ENCODE peak calls at places on chromosomes 2 and 18, in seven cellular contexts. N is gastrocnemius medialis, F is GM06990, Q is K562, E is upper lobe of right lung, A is BJ, G is AG04449. D is an unnamed sample.
A peak's percentile ranks its signal among the peaks of the same experiment; 100 is the strongest.

GRCh38 chr2:160411955-160412354 is 81.7 kb downstream of the RBMS1 start:
- DNase-seq in N (no peak), F (no peak), Q (no peak), E (no peak), A (no peak), G (no peak), D (no peak)

GRCh38 chr18:44409071-44409470 is 271.6 kb upstream of the SETBP1 start:
- DNase-seq in N (no peak), F (no peak), Q (no peak), E (no peak), A (no peak), G (no peak), D (no peak)

GRCh38 chr18:77433076-77433475 is 183.4 kb downstream of the GALR1 start:
- DNase-seq in N (no peak), F (no peak), Q (no peak), E (no peak), A (no peak), G (no peak), D (no peak)

GRCh38 chr2:26978061-26978596 is 7.7 kb downstream of the MAPRE3 start:
- DNase-seq in N (peak; percentile 77), F (no peak), Q (peak; percentile 68), E (peak; percentile 86), A (no peak), G (no peak), D (no peak)

GRCh38 chr2:33213648-33214047 is 262.8 kb upstream of the RASGRP3 start:
- DNase-seq in N (no peak), F (no peak), Q (no peak), E (no peak), A (no peak), G (no peak), D (no peak)

GRCh38 chr2:172578860-172579512 is 23.1 kb downstream of the PDK1 start:
- DNase-seq in N (no peak), F (no peak), Q (no peak), E (no peak), A (no peak), G (no peak), D (no peak)

GRCh38 chr2:241680827-241681599 is 5.6 kb downstream of the DTYMK start:
- DNase-seq in N (no peak), F (no peak), Q (no peak), E (no peak), A (peak; percentile 88), G (peak; percentile 93), D (no peak)

GRCh38 chr2:173568054-173568453 is 213.4 kb downstream of the CDCA7 start:
- DNase-seq in N (no peak), F (no peak), Q (peak; percentile 37), E (no peak), A (no peak), G (no peak), D (peak; percentile 19)

GRCh38 chr2:193446967-193447366 is 1252.2 kb upstream of the TMEFF2 start:
- DNase-seq in N (no peak), F (no peak), Q (no peak), E (no peak), A (no peak), G (no peak), D (no peak)

GRCh38 chr2:203720011-203720410 is 13.6 kb downstream of the CD28 start:
- DNase-seq in N (no peak), F (no peak), Q (no peak), E (no peak), A (no peak), G (no peak), D (no peak)

GRCh38 chr2:230950833-230951339 is 25.8 kb upstream of the GPR55 start:
- DNase-seq in N (no peak), F (no peak), Q (no peak), E (no peak), A (no peak), G (no peak), D (no peak)

GRCh38 chr2:197673606-197674005 is 1.8 kb downstream of the RFTN2 start:
- DNase-seq in N (no peak), F (no peak), Q (no peak), E (no peak), A (no peak), G (no peak), D (no peak)

GRCh38 chr2:197672494-197672893 is 2.9 kb downstream of the RFTN2 start:
- DNase-seq in N (no peak), F (no peak), Q (no peak), E (no peak), A (no peak), G (no peak), D (no peak)

GRCh38 chr2:197674060-197674459 is 1.3 kb downstream of the RFTN2 start:
- DNase-seq in N (no peak), F (no peak), Q (no peak), E (no peak), A (no peak), G (no peak), D (no peak)

GRCh38 chr2:197674546-197674945 is 841 bp downstream of the RFTN2 start:
- DNase-seq in N (no peak), F (no peak), Q (no peak), E (no peak), A (no peak), G (no peak), D (no peak)

DNA sequence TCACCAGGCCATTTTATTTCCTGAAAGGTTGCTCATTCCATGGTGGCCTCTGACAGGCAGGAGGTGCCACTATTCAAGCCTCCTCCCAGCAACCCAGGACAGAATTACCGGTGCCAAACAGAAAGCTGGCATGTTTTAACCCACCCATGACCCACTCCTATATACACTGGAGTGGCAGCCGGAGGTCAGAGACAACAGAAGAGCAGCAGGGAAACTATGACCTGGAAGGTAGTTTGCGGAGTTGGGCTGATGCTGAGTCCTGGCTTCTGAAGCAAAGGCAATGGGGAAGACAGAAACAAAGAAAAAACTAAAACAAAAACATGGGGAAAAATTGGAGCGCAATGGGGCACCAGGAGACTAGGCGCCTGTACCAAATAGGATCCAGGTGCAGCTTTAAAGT is 2.2 kb downstream of the RFTN2 start:
- DNase-seq in N (no peak), F (no peak), Q (no peak), E (no peak), A (no peak), G (no peak), D (no peak)
- H3K4me3 ChIP-seq in N (no peak overlapping the region), F (no peak overlapping the region), Q (no peak overlapping the region), E (peak overlapping the region; percentile 38), A (no peak overlapping the region), G (peak overlapping the region; percentile 30), D (peak overlapping the region; percentile 28)

GRCh38 chr2:40148344-40148743 is 303.5 kb downstream of the SLC8A1 start:
- DNase-seq in N (no peak), F (no peak), Q (no peak), E (no peak), A (no peak), G (no peak), D (no peak)

GRCh38 chr2:40147360-40147759 is 304.5 kb downstream of the SLC8A1 start:
- DNase-seq in N (no peak), F (no peak), Q (no peak), E (no peak), A (no peak), G (no peak), D (no peak)

GRCh38 chr2:40138327-40138726 is 313.6 kb downstream of the SLC8A1 start:
- DNase-seq in N (no peak), F (no peak), Q (no peak), E (no peak), A (no peak), G (no peak), D (no peak)

GRCh38 chr2:40144022-40144421 is 307.9 kb downstream of the SLC8A1 start:
- DNase-seq in N (no peak), F (no peak), Q (no peak), E (no peak), A (no peak), G (no peak), D (no peak)
- H3K4me3 ChIP-seq in N (no peak overlapping the region), F (no peak overlapping the region), Q (no peak overlapping the region), E (no peak overlapping the region), A (no peak overlapping the region), G (no peak overlapping the region), D (no peak overlapping the region)

GRCh38 chr2:73415906-73416305 is 30.3 kb downstream of the ALMS1 start:
- DNase-seq in N (no peak), F (no peak), Q (no peak), E (no peak), A (no peak), G (no peak), D (no peak)

GRCh38 chr2:73414651-73415050 is 29.0 kb downstream of the ALMS1 start:
- DNase-seq in N (no peak), F (no peak), Q (no peak), E (no peak), A (no peak), G (no peak), D (no peak)

GRCh38 chr2:73423913-73424312 is 38.3 kb downstream of the ALMS1 start:
- DNase-seq in N (no peak), F (no peak), Q (no peak), E (no peak), A (no peak), G (no peak), D (no peak)

GRCh38 chr2:73418343-73418742 is 32.7 kb downstream of the ALMS1 start:
- DNase-seq in N (peak; percentile 12), F (no peak), Q (no peak), E (peak; percentile 84), A (peak; percentile 38), G (peak; percentile 40), D (no peak)
- H3K4me3 ChIP-seq in N (no peak overlapping the region), F (no peak overlapping the region), Q (no peak overlapping the region), E (no peak overlapping the region), A (no peak overlapping the region), G (no peak overlapping the region), D (no peak overlapping the region)

DNA sequence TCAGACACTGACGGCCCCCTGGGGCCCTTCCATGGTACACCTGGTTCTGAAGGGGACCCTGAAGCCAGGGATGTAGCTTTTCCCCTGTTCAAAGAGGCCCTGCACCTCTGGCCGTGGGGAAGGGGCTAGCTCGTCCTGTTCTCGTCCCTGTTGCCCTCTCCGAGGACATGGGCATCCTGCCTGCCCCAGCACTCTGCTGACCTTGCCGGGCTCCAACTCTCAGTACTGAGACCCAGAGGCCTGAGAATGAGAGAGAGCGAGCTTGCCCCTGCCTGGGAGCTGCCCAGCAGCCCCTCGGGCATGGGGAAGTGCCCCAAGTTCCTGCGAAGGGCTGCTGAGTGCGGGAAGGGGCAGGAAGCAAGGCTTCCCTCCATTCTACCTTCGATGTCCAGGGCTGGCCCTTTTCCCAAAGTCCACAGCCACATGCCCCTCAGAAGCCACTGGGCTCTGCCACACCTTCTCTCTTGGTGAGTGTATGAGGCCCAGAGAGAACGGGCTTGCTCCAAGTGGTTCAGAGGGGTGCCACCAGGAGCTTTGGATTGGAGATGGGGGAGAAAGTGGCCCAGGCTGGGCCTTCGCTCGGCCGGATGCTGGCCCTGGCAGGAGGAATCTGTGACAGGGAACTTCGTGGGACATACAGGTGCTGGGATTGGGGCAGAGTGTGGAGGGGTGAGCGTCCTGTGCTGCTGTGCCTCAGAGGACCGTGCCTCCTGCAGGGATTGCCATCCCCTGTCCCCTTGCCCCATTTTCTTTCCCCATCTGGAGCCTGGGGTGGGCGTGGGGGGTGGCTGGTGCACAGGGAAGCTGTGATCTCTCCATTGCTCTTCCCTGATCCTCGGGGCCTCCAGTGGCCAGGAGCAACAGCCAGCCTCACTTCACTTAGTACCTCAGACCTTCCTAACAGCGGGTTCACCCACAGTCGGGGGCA is 50.8 kb downstream of the KCNIP3 start:
- DNase-seq in N (no peak), F (no peak), Q (no peak), E (peak; percentile 60), A (no peak), G (no peak), D (no peak)
- H3K4me3 ChIP-seq in N (no peak overlapping the region), F (no peak overlapping the region), Q (no peak overlapping the region), E (no peak overlapping the region), A (no peak overlapping the region), G (no peak overlapping the region), D (peak overlapping the region; percentile 84)